ENCODE peak calls at places on chromosomes 11 and 22, in nine cellular contexts. J, W, M, O, K, E, D, S and V are unnamed samples.

GRCh38 chr11:119533462-119533861 is 110.5 kb upstream of the THY1 start:
- DNase-seq in J (no peak), M (no peak), W (no peak), K (no peak), D (no peak), O (no peak), S (no peak), E (no peak), V (no peak)

GRCh38 chr11:32829680-32830412 is at the start of gene PRRG4:
- DNase-seq in J (no peak), W (peak), M (peak), E (no peak), D (peak), S (peak), O (no peak), K (no peak), V (no peak)

GRCh38 chr22:46613606-46613997 is 6.6 kb upstream of the GRAMD4 start:
- DNase-seq in D (peak), S (peak), O (no peak), W (no peak), J (no peak), M (peak), K (no peak), E (no peak), V (no peak)

GRCh38 chr11:134372961-134373360 is 39.1 kb downstream of the B3GAT1 start:
- DNase-seq in O (no peak), D (no peak), W (no peak), S (no peak), M (no peak), K (no peak), J (no peak), E (no peak), V (no peak)

GRCh38 chr22:44727148-44727547 is 25.1 kb downstream of the PRR5 start:
- DNase-seq in M (no peak), D (no peak), W (no peak), E (no peak), S (no peak), O (no peak), K (no peak), J (no peak), V (no peak)

GRCh38 chr11:65560555-65561418 is 2.6 kb upstream of the LTBP3 start:
- DNase-seq in J (no peak), M (peak), W (peak), E (no peak), K (peak), D (no peak), O (no peak), S (no peak), V (no peak)

GRCh38 chr11:110323786-110324185 is 27.4 kb upstream of the RDX start:
- DNase-seq in O (no peak), E (no peak), J (no peak), S (no peak), W (no peak), K (no peak), D (no peak), M (no peak), V (no peak)

GRCh38 chr11:93528252-93528651 is 14.9 kb downstream of the SMCO4 start:
- DNase-seq in M (no peak), O (no peak), E (no peak), J (no peak), K (no peak), D (no peak), W (no peak), S (no peak), V (no peak)

GRCh38 chr11:3613998-3614741 is 27.6 kb downstream of the ART5 start:
- DNase-seq in K (no peak), E (no peak), S (peak), W (no peak), O (no peak), J (no peak), D (no peak), M (no peak), V (no peak)

GRCh38 chr22:49239264-49240015 is 588.2 kb downstream of the BRD1 start:
- DNase-seq in D (peak), O (no peak), K (no peak), J (no peak), E (no peak), S (no peak), W (no peak), M (no peak), V (no peak)

GRCh38 chr11:8717876-8718753 is 35.5 kb downstream of the RPL27A start:
- DNase-seq in D (no peak), M (peak), W (peak), O (no peak), J (no peak), E (no peak), K (no peak), S (no peak), V (no peak)

GRCh38 chr11:70176940-70177689 is 26.0 kb upstream of the FADD start:
- DNase-seq in O (no peak), K (peak), S (no peak), D (peak), M (no peak), J (peak), E (peak), W (peak), V (no peak)

GRCh38 chr11:127205688-127206217 is 205.2 kb upstream of the KIRREL3 start:
- DNase-seq in K (no peak), O (no peak), S (no peak), W (no peak), D (no peak), M (no peak), J (no peak), E (no peak), V (no peak)

GRCh38 chr11:201936-202335 is 5.3 kb downstream of the BET1L start:
- DNase-seq in O (no peak), S (peak), E (no peak), W (peak), K (no peak), D (no peak), J (no peak), M (no peak), V (no peak)

GRCh38 chr11:120186799-120187591 is 23.8 kb upstream of the OAF start:
- DNase-seq in D (no peak), J (no peak), E (no peak), K (no peak), W (peak), O (no peak), M (no peak), S (no peak), V (no peak)

GRCh38 chr11:110381214-110381613 is 48.5 kb upstream of the FDX1 start:
- DNase-seq in J (no peak), S (no peak), O (no peak), K (no peak), D (no peak), E (no peak), W (no peak), M (no peak), V (no peak)

GRCh38 chr22:27780161-27780575 is 21.4 kb downstream of the MN1 start:
- DNase-seq in M (no peak), E (no peak), S (no peak), K (no peak), O (no peak), W (no peak), J (no peak), D (no peak), V (no peak)

GRCh38 chr22:45211435-45211834 is 29.3 kb downstream of the KIAA0930 start:
- DNase-seq in O (no peak), S (no peak), E (no peak), K (no peak), J (no peak), M (no peak), W (no peak), D (no peak), V (no peak)

GRCh38 chr11:3202305-3202704 is 16.3 kb downstream of the MRGPRG start:
- DNase-seq in M (no peak), W (no peak), K (no peak), J (no peak), S (no peak), D (no peak), E (no peak), O (no peak), V (no peak)

GRCh38 chr22:49295465-49295743 is 532.3 kb downstream of the BRD1 start:
- DNase-seq in M (no peak), K (no peak), J (no peak), E (no peak), S (no peak), W (peak), O (no peak), D (no peak), V (no peak)

GRCh38 chr11:61538636-61538961 is 30.1 kb downstream of the LRRC10B start:
- DNase-seq in W (no peak), M (no peak), E (no peak), O (no peak), J (no peak), D (no peak), K (no peak), S (no peak), V (no peak)

GRCh38 chr22:33271390-33272161 is 213.4 kb upstream of the SYN3 start:
- DNase-seq in D (no peak), O (no peak), S (no peak), W (peak), M (no peak), J (no peak), E (no peak), K (no peak), V (no peak)

GRCh38 chr11:125513705-125514265 is 17.7 kb upstream of the FEZ1 start:
- DNase-seq in J (no peak), M (no peak), S (no peak), E (no peak), O (no peak), W (no peak), K (no peak), D (no peak), V (no peak)

GRCh38 chr22:46052801-46053562 is 76.0 kb upstream of the WNT7B start:
- DNase-seq in E (no peak), S (peak), D (peak), K (peak), W (peak), O (no peak), M (peak), J (no peak), V (no peak)

GRCh38 chr11:64859542-64860414 is 15.3 kb upstream of the CDC42BPG start:
- DNase-seq in K (no peak), S (peak), D (peak), W (no peak), M (no peak), E (no peak), J (no peak), O (no peak), V (no peak)

GRCh38 chr11:80637011-80637410 is 1196.2 kb upstream of the TENM4 start:
- DNase-seq in M (no peak), W (no peak), E (no peak), K (no peak), D (no peak), J (no peak), S (no peak), O (no peak), V (no peak)

GRCh38 chr11:102882389-102883024 is 7.7 kb upstream of the MMP12 start:
- DNase-seq in E (no peak), O (peak), J (no peak), W (no peak), K (no peak), M (peak), S (no peak), D (no peak), V (no peak)

GRCh38 chr11:84854498-84854880 is 772.7 kb downstream of the DLG2 start:
- DNase-seq in E (no peak), D (no peak), M (no peak), J (no peak), S (no peak), K (no peak), O (no peak), W (no peak), V (no peak)